ENCODE peak calls at places on chromosomes 16 and 17, in eight cellular contexts. I is mesenchymal stem cell, Q is astrocyte, F is mesendoderm, G is DND-41, Z is left ventricle myocardium inferior, N is small intestine, J is thoracic aorta. M is an unnamed sample.

GRCh38 chr17:65794572-65794971 is 233.1 kb upstream of the AXIN2 start:
- DNase-seq in I (peak; percentile 20), Q (peak; percentile 3), F (peak; percentile 70), G (no peak), Z (no peak), N (peak; percentile 67), J (no peak), M (peak; percentile 12)

GRCh38 chr17:35432176-35433074 is at the start of gene SLFN12:
- DNase-seq in I (peak; percentile 98), Q (peak; percentile 98), F (peak; percentile 97), G (peak; percentile 61), Z (peak; percentile 45), N (peak; percentile 90), J (no peak), M (peak; percentile 59)

GRCh38 chr17:5283531-5284315 is 1.6 kb downstream of the RABEP1 start:
- DNase-seq in I (peak; percentile 28), Q (peak; percentile 73), F (peak; percentile 23), G (no peak), Z (no peak), N (peak; percentile 12), J (no peak), M (no peak)

GRCh38 chr17:82820278-82821251 is 19.3 kb downstream of the ZNF750 start:
- DNase-seq in I (no peak), Q (no peak), F (no peak), G (no peak), Z (no peak), N (no peak), J (no peak), M (no peak)

GRCh38 chr16:53948326-53948725 is 244.4 kb downstream of the FTO start:
- DNase-seq in I (no peak), Q (no peak), F (no peak), G (no peak), Z (no peak), N (no peak), J (no peak), M (no peak)

GRCh38 chr17:39057807-39058206 is 90.6 kb upstream of the FBXO47 start:
- DNase-seq in I (no peak), Q (no peak), F (no peak), G (no peak), Z (no peak), N (no peak), J (no peak), M (no peak)

GRCh38 chr16:87017388-87018012 is 299.7 kb downstream of the C16orf95 start:
- DNase-seq in I (peak; percentile 88), Q (peak; percentile 93), F (peak; percentile 83), G (no peak), Z (no peak), N (no peak), J (no peak), M (no peak)

GRCh38 chr16:23826528-23827244 is 9.1 kb upstream of the PRKCB start:
- DNase-seq in I (no peak), Q (no peak), F (no peak), G (peak; percentile 34), Z (no peak), N (peak; percentile 51), J (no peak), M (peak; percentile 59)

GRCh38 chr16:8863594-8864424 is 5.0 kb downstream of the CARHSP1 start:
- DNase-seq in I (peak; percentile 50), Q (no peak), F (peak; percentile 84), G (no peak), Z (peak; percentile 45), N (peak; percentile 73), J (no peak), M (no peak)

GRCh38 chr16:71846443-71846842 is 667 bp downstream of the ATXN1L start:
- DNase-seq in I (peak; percentile 39), Q (no peak), F (peak; percentile 18), G (peak; percentile 28), Z (no peak), N (peak; percentile 30), J (no peak), M (peak; percentile 6)

GRCh38 chr16:88924834-88925539 is 52.0 kb downstream of the CBFA2T3 start:
- DNase-seq in I (peak; percentile 83), Q (peak; percentile 62), F (peak; percentile 89), G (peak; percentile 80), Z (no peak), N (no peak), J (no peak), M (no peak)

GRCh38 chr16:74064120-74064735 is 232.4 kb upstream of the PSMD7 start:
- DNase-seq in I (no peak), Q (no peak), F (no peak), G (no peak), Z (no peak), N (no peak), J (no peak), M (no peak)

GRCh38 chr17:5705081-5705875 is 121.0 kb upstream of the NLRP1 start:
- DNase-seq in I (no peak), Q (no peak), F (peak; percentile 84), G (peak; percentile 19), Z (no peak), N (no peak), J (no peak), M (no peak)

GRCh38 chr16:12288537-12289174 is 312.1 kb downstream of the SNX29 start:
- DNase-seq in I (no peak), Q (no peak), F (no peak), G (no peak), Z (no peak), N (no peak), J (no peak), M (no peak)

GRCh38 chr17:4365628-4366311 is 705 bp downstream of the UBE2G1 start:
- DNase-seq in I (peak; percentile 36), Q (no peak), F (peak; percentile 71), G (peak; percentile 51), Z (peak; percentile 37), N (peak; percentile 29), J (no peak), M (peak; percentile 60)

GRCh38 chr17:79560527-79560926 is 50.3 kb downstream of the RBFOX3 start:
- DNase-seq in I (no peak), Q (no peak), F (no peak), G (no peak), Z (no peak), N (no peak), J (no peak), M (no peak)

GRCh38 chr17:81130385-81131288 is 34.7 kb upstream of the PVALEF start:
- DNase-seq in I (no peak), Q (no peak), F (no peak), G (no peak), Z (no peak), N (peak; percentile 91), J (no peak), M (no peak)

GRCh38 chr17:66661411-66661843 is 173.5 kb upstream of the CACNG5 start:
- DNase-seq in I (peak; percentile 27), Q (peak; percentile 53), F (no peak), G (no peak), Z (no peak), N (no peak), J (no peak), M (no peak)

GRCh38 chr16:5058476-5058875 is 7.3 kb downstream of the C16orf89 start:
- DNase-seq in I (peak; percentile 51), Q (no peak), F (peak; percentile 96), G (no peak), Z (no peak), N (no peak), J (no peak), M (no peak)

DNA sequence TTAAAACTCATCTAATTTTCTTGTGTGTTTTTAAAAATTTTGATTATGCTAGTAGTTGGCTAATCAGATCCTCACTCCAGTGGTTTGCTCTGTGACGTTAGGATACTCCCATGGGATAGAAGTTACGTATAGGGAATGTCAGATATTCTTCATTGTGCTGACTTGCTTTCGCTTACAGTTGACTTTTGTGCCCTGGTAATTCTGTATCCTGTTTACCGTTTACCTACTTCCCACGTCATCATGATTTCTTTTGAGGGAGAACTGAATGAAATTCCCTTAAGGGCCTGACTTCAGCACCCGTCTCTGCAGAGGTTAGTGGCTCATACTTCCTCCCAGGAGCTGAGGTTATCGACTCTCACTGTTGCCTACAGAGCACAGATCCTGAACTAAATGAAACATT is 2.6 kb downstream of the PRKAR1A start:
- DNase-seq in I (peak; percentile 87), Q (peak; percentile 56), F (peak; percentile 11), G (no peak), Z (no peak), N (no peak), J (no peak), M (no peak)
- H3K27ac ChIP-seq in I (peak overlapping the region; percentile 41), Q (peak overlapping the region; percentile 95), F (no peak overlapping the region), G (no peak overlapping the region), Z (peak overlapping the region; percentile 97), N (no peak overlapping the region), J (peak overlapping the region; percentile 99), M (no peak overlapping the region)

GRCh38 chr17:41527076-41528023 is 758 bp downstream of the KRT19 start:
- DNase-seq in I (peak; percentile 55), Q (no peak), F (peak; percentile 51), G (no peak), Z (no peak), N (peak; percentile 70), J (no peak), M (no peak)
- H3K4me1 ChIP-seq in I (peaks cover 43% of the 10 kb centered on the region), Q (peaks cover 35% of the 10 kb centered on the region), F (peaks cover 16% of the 10 kb centered on the region), G (no peaks in the 10 kb centered on the region), Z (peaks cover 10% of the 10 kb centered on the region), N (peaks cover 2% of the 10 kb centered on the region), J (peaks cover 14% of the 10 kb centered on the region), M (no peaks in the 10 kb centered on the region)

DNA sequence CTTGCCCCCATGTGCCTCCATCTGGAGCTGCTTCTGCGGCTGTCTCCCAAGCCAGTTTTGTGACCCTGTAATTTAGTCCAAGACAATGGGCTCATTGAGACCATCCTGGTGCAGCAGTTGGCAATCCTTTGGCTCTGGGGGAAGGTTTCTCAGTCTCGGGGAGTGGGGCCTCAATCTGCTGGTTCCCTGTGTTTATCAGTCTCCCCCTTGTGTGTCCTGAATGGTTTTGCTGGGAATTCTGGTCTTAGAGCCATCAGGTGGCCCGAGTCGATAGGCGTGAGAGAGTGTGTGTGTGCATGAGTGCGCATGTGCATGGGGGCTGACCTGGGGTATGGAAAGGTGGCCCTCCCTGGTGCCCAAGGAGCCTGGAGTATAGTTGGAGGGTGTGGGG is 234.8 kb downstream of the SEC14L1 start:
- DNase-seq in I (no peak), Q (no peak), F (no peak), G (no peak), Z (no peak), N (no peak), J (no peak), M (no peak)
- H3K4me3 ChIP-seq in I (no peak overlapping the region), Q (peak overlapping the region; percentile 91), F (no peak overlapping the region), G (no peak overlapping the region), Z (peak overlapping the region; percentile 98), N (peak overlapping the region; percentile 25), J (peak overlapping the region; percentile 91), M (peak overlapping the region; percentile 90)

GRCh38 chr16:84724619-84725307 is 25.0 kb downstream of the USP10 start:
- DNase-seq in I (no peak), Q (no peak), F (no peak), G (no peak), Z (no peak), N (peak; percentile 68), J (no peak), M (no peak)

GRCh38 chr16:84726079-84726669 is 26.4 kb downstream of the USP10 start:
- DNase-seq in I (peak; percentile 86), Q (peak; percentile 52), F (peak; percentile 85), G (peak; percentile 80), Z (peak; percentile 92), N (peak; percentile 91), J (peak; percentile 62), M (peak; percentile 85)

GRCh38 chr16:84728853-84729424 is 29.1 kb downstream of the USP10 start:
- DNase-seq in I (no peak), Q (no peak), F (no peak), G (no peak), Z (no peak), N (no peak), J (no peak), M (no peak)

GRCh38 chr16:84725481-84726078 is 25.8 kb downstream of the USP10 start:
- DNase-seq in I (no peak), Q (no peak), F (peak; percentile 64), G (no peak), Z (no peak), N (no peak), J (no peak), M (no peak)

GRCh38 chr16:84726670-84727467 is 27.1 kb downstream of the USP10 start:
- DNase-seq in I (peak; percentile 39), Q (no peak), F (no peak), G (no peak), Z (peak; percentile 27), N (peak; percentile 68), J (no peak), M (no peak)
- H3K27ac ChIP-seq in I (no peak overlapping the region), Q (no peak overlapping the region), F (peak overlapping the region; percentile 39), G (peak overlapping the region; percentile 41), Z (peak overlapping the region; percentile 39), N (peak overlapping the region; percentile 36), J (no peak overlapping the region), M (no peak overlapping the region)